ENCODE peak calls at places on chromosomes 3 and 15, in five cellular contexts. C is ovary, H is breast epithelium, A is HepG2, O is H1. B is an unnamed sample.

GRCh38 chr3:5010706-5011554 is 31.7 kb downstream of the BHLHE40 start:
- DNase-seq in C (no peak), H (no peak), A (no peak), O (no peak), B (peak)

GRCh38 chr15:33874156-33874555 is 94.1 kb upstream of the CHRM5 start:
- DNase-seq in C (no peak), H (no peak), A (no peak), O (no peak), B (no peak)

GRCh38 chr3:29618395-29619291 is 337.8 kb downstream of the RBMS3 start:
- DNase-seq in C (no peak), H (no peak), A (no peak), O (no peak), B (no peak)

GRCh38 chr15:60590935-60591490 is 112.1 kb upstream of the ICE2 start:
- DNase-seq in C (peak), H (peak), A (peak), O (no peak), B (peak)

GRCh38 chr3:52811452-52812011 is 16.9 kb downstream of the ITIH3 start:
- DNase-seq in C (no peak), H (no peak), A (peak), O (no peak), B (no peak)

GRCh38 chr3:133457025-133457424 is 57.2 kb downstream of the BFSP2 start:
- DNase-seq in C (no peak), H (no peak), A (no peak), O (no peak), B (no peak)

GRCh38 chr3:129211772-129212171 is 28.1 kb upstream of the CNBP start:
- DNase-seq in C (peak), H (peak), A (peak), O (no peak), B (peak)

GRCh38 chr3:53346514-53346913 is 829 bp downstream of the DCP1A start:
- DNase-seq in C (no peak), H (no peak), A (peak), O (no peak), B (no peak)

GRCh38 chr15:101362986-101363566 is 68.0 kb upstream of the SNRPA1 start:
- DNase-seq in C (no peak), H (no peak), A (no peak), O (no peak), B (no peak)

GRCh38 chr3:156477306-156477705 is 77.6 kb downstream of the SSR3 start:
- DNase-seq in C (no peak), H (no peak), A (no peak), O (no peak), B (no peak)

GRCh38 chr15:64460737-64461576 is 579 bp downstream of the ZNF609 start:
- DNase-seq in C (peak), H (no peak), A (peak), O (no peak), B (peak)

GRCh38 chr3:186427627-186428026 is 65.6 kb upstream of the DGKG start:
- DNase-seq in C (no peak), H (no peak), A (no peak), O (no peak), B (no peak)

GRCh38 chr3:139745831-139746230 is 68.1 kb upstream of the NMNAT3 start:
- DNase-seq in C (no peak), H (no peak), A (peak), O (no peak), B (no peak)

GRCh38 chr15:55168350-55168974 is 28.3 kb downstream of the RSL24D1 start:
- DNase-seq in C (peak), H (no peak), A (peak), O (peak), B (peak)

GRCh38 chr15:89523101-89523500 is 26.7 kb upstream of the RHCG start:
- DNase-seq in C (no peak), H (no peak), A (no peak), O (no peak), B (no peak)

GRCh38 chr3:69174871-69175737 is 52.7 kb upstream of the LMOD3 start:
- DNase-seq in C (no peak), H (no peak), A (no peak), O (no peak), B (no peak)

GRCh38 chr3:131596884-131597283 is 94.1 kb upstream of the MRPL3 start:
- DNase-seq in C (no peak), H (no peak), A (no peak), O (no peak), B (no peak)

GRCh38 chr15:59434481-59434880 is 3.5 kb upstream of the FAM81A start:
- DNase-seq in C (no peak), H (no peak), A (no peak), O (no peak), B (no peak)

GRCh38 chr15:101466188-101466587 is 23.3 kb downstream of the PCSK6 start:
- DNase-seq in C (no peak), H (no peak), A (no peak), O (no peak), B (no peak)

GRCh38 chr3:175129126-175129525 is 270.0 kb downstream of the NAALADL2 start:
- DNase-seq in C (no peak), H (no peak), A (no peak), O (no peak), B (no peak)

GRCh38 chr3:195554458-195554857 is 11.3 kb upstream of the PPP1R2 start:
- DNase-seq in C (no peak), H (no peak), A (no peak), O (no peak), B (no peak)

GRCh38 chr3:129352650-129353588 is 74.2 kb downstream of the HMCES start:
- DNase-seq in C (no peak), H (no peak), A (no peak), O (no peak), B (no peak)

GRCh38 chr15:28989239-28989830 is 103.6 kb downstream of the APBA2 start:
- DNase-seq in C (no peak), H (no peak), A (no peak), O (peak), B (no peak)

GRCh38 chr3:10281951-10282350 is 10.8 kb downstream of the GHRL start:
- DNase-seq in C (no peak), H (no peak), A (no peak), O (no peak), B (no peak)

GRCh38 chr15:40782609-40783227 is 12.9 kb downstream of the C15orf62 start:
- DNase-seq in C (no peak), H (peak), A (peak), O (peak), B (peak)

GRCh38 chr3:76687019-76687418 is 352.9 kb upstream of the ROBO2 start:
- DNase-seq in C (no peak), H (no peak), A (no peak), O (no peak), B (no peak)

GRCh38 chr15:55921744-55922143 is 71.7 kb downstream of the NEDD4 start:
- DNase-seq in C (no peak), H (no peak), A (no peak), O (no peak), B (no peak)

GRCh38 chr3:109316162-109316730 is at the start of gene DPPA2:
- DNase-seq in C (no peak), H (no peak), A (no peak), O (peak), B (no peak)

GRCh38 chr3:58063022-58063421 is 54.8 kb downstream of the FLNB start:
- DNase-seq in C (no peak), H (no peak), A (no peak), O (no peak), B (no peak)

GRCh38 chr15:42955518-42955917 is 34.9 kb upstream of the TTBK2 start:
- DNase-seq in C (no peak), H (no peak), A (no peak), O (no peak), B (no peak)

GRCh38 chr15:60672400-60672799 is 193.5 kb upstream of the ICE2 start:
- DNase-seq in C (no peak), H (no peak), A (peak), O (no peak), B (no peak)

GRCh38 chr3:42804831-42805821 is 836 bp upstream of the HIGD1A start:
- DNase-seq in C (peak), H (peak), A (peak), O (no peak), B (no peak)

GRCh38 chr3:62968128-62968527 is 92.9 kb upstream of the CADPS start:
- DNase-seq in C (no peak), H (no peak), A (no peak), O (no peak), B (no peak)

GRCh38 chr3:30659270-30660127 is 53.1 kb downstream of the TGFBR2 start:
- DNase-seq in C (no peak), H (no peak), A (peak), O (no peak), B (no peak)

GRCh38 chr15:57566840-57567239 is 24.9 kb upstream of the MYZAP start:
- DNase-seq in C (no peak), H (no peak), A (no peak), O (no peak), B (no peak)

GRCh38 chr3:9168230-9168629 is 81.2 kb downstream of the SRGAP3 start:
- DNase-seq in C (no peak), H (no peak), A (no peak), O (no peak), B (peak)

GRCh38 chr15:101650145-101650544 is 2.0 kb downstream of the TM2D3 start:
- DNase-seq in C (no peak), H (no peak), A (no peak), O (no peak), B (no peak)

GRCh38 chr3:82044918-82045715 is 283.7 kb upstream of the GBE1 start:
- DNase-seq in C (no peak), H (no peak), A (no peak), O (no peak), B (no peak)

GRCh38 chr3:150763841-150764483 is 993 bp upstream of the SIAH2 start:
- DNase-seq in C (peak), H (peak), A (peak), O (no peak), B (peak)

DNA sequence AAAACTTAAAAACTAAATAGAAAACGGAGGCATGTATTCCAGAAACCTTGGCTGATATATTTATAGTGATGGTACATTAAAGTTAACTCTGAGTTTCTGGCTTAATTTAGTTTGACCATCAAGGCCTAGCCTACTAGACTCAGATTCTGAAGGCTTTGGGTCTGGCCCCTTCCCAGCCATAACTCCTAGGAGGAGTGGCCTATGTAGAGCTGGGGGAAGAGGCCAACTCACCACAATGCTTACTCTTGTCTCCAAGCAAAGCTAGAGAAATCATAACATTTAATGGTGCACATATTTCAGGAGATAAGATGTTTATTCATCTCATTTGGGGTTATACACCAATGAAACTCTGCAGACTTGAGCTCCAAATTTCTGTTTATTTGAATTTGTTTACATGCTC is 143.6 kb upstream of the NR2E3 start:
- DNase-seq in C (no peak), H (no peak), A (no peak), O (no peak), B (no peak)
- H3K27ac ChIP-seq in C (no peak), H (no peak), A (no peak), O (no peak), B (no peak)

GRCh38 chr3:63981980-63982379 is 41.3 kb downstream of the PSMD6 start:
- DNase-seq in C (no peak), H (no peak), A (no peak), O (no peak), B (no peak)
- TF ChIP-seq POLR2A in C (no peak), H (no peak), A (no peak), O (no peak), B (no peak)

GRCh38 chr15:73996267-73996666 is 1.8 kb downstream of the PML start:
- DNase-seq in C (no peak), H (no peak), A (no peak), O (no peak), B (no peak)
- TF ChIP-seq CTCF in C (no peak), H (no peak), A (no peak), O (no peak), B (no peak)

GRCh38 chr3:72483554-72484104 is 364.6 kb downstream of the SHQ1 start:
- DNase-seq in C (no peak), H (no peak), A (no peak), O (no peak), B (no peak)

GRCh38 chr3:72481542-72481941 is 366.7 kb downstream of the SHQ1 start:
- DNase-seq in C (no peak), H (no peak), A (no peak), O (no peak), B (no peak)

GRCh38 chr3:72480366-72480765 is 367.9 kb downstream of the SHQ1 start:
- DNase-seq in C (no peak), H (no peak), A (no peak), O (no peak), B (no peak)

GRCh38 chr3:72485649-72486048 is 362.6 kb downstream of the SHQ1 start:
- DNase-seq in C (no peak), H (no peak), A (no peak), O (no peak), B (no peak)

GRCh38 chr3:72482589-72483249 is 365.5 kb downstream of the SHQ1 start:
- DNase-seq in C (peak), H (peak), A (no peak), O (no peak), B (peak)
- H3K27ac ChIP-seq in C (no peak), H (no peak), A (no peak), O (no peak), B (no peak)

DNA sequence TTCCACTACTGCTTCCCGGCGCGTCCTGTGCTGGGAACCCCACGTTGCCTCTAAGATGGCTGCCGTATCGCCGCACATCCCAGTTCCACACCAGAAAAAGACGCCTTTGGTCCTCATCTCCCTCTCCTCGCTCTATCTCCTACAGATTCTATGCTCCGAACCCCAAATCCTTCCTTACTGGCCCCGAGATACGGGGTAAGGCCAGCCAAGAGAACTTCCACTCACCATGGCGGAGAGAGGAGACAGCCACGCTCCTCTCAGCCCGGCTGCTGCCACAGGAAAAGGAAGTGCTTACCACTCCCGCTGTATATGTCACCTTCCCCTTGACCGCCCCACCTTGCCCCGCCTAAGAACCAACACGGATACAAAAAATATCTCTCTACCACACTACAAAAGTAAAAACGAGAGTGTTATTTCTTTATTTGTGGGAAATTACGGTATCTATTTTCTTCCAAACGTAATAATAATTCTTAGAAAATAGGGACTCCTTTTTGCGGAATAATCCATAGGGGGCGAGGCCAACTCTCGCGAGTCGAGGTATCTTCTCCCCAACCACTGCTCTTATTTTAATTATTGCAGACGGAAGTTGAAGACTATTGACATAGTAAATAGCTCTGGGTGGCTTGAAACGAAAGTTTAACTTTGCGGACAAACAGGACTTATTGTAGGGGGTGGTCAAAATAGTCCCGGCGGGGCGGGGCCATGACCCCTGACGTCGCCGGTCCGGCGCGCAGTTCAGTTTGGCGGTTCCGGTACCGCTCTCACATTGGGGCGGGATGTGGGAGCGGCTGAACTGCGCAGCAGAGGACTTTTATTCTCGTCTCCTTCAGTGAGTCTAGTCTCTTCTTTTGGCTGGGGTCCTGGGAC is at the start of the genes RPL4 and ZWILCH:
- DNase-seq in C (peak), H (peak), A (peak), O (peak), B (peak)
- TF ChIP-seq POLR2A in C (peak), H (peak), A (peak), O (peak), B (peak)

DNA sequence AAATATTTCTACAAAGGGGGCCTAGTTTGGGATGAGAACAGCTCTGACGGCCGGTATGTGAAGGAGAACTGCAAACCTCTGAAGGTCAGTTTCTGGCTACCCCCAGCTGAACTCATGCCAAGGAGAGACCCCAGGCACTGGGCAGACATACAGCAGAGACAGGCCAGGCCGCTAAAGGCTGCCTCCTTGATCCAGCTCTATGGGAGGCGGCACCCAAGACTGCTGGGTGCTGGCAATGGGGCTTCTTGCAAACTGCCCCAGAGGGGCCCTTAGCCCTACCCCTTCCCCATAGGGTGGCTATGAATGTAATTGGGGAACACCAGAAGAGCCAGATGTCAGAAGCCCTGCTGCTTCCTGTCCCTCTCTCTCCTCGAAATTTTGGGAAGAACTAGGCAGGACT is 13.3 kb downstream of the CLK3 start:
- DNase-seq in C (no peak), H (no peak), A (no peak), O (no peak), B (no peak)
- TF ChIP-seq CTCF in C (no peak), H (no peak), A (no peak), O (no peak), B (no peak)

DNA sequence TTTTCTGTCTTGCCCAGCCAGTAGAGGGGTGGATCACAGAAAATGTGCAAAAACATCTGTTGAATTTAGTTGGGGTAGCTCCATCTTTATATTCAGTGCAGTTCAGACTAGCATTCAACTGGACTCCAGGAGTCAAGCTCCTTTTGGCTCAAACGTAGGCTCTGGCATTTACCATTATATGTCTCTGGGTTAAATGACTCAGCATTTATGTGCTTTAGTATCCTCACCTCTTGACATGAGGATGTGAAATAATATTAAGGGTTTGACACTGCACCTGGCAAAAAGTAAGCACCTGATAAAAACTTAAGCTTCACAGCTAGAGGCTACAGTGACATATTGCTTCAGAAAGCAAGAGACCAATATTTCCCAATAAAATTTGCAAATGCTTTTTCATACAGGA is 14.8 kb downstream of the PRC1 start:
- DNase-seq in C (no peak), H (no peak), A (no peak), O (no peak), B (no peak)
- H3K27ac ChIP-seq in C (no peak), H (no peak), A (no peak), O (no peak), B (no peak)

GRCh38 chr3:194267744-194268658 is 83.1 kb downstream of the CPN2 start:
- DNase-seq in C (peak), H (peak), A (peak), O (no peak), B (no peak)

GRCh38 chr3:194265996-194266657 is 85.0 kb downstream of the CPN2 start:
- DNase-seq in C (no peak), H (no peak), A (no peak), O (no peak), B (no peak)

GRCh38 chr3:194265505-194265892 is 85.6 kb downstream of the CPN2 start:
- DNase-seq in C (peak), H (peak), A (no peak), O (no peak), B (peak)

GRCh38 chr3:194268659-194269487 is 82.3 kb downstream of the CPN2 start:
- DNase-seq in C (no peak), H (peak), A (no peak), O (no peak), B (no peak)

DNA sequence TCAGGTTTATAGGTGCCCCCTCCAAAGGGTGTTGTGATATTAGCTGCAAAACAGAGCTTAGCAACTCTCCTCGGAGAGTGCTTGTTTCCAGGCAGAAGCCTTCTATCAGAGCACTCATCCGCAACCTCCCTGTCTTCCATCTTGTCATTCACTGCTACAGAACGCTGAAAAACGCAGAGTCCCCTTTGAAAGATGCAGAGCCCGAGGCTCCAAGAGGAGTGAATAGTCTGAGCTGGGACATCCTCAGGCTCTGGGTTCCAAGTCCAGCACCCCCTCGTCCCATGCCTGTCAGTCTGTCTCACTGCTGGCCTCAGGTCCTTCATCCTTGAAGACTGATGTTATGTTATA is 84.5 kb downstream of the CPN2 start:
- DNase-seq in C (no peak), H (no peak), A (no peak), O (no peak), B (no peak)
- TF ChIP-seq POLR2A in C (no peak), H (no peak), A (no peak), O (no peak), B (no peak)

B was measured in Peyer's patch.